ENCODE peak calls at places on chromosome 2, in eight cellular contexts. M is A549, F is thoracic aorta, H is epithelial cell of esophagus, X is astrocyte of the spinal cord, B is foreskin fibroblast, C is bronchial epithelial cell, U is right atrium auricular region. L is an unnamed sample.

GRCh38 chr2:215843579-215843978 is 169.8 kb downstream of the MREG start:
- DNase-seq in M (peak; percentile 37), F (peak; percentile 68), H (peak; percentile 96), X (peak; percentile 87), B (peak; percentile 96), C (peak; percentile 98), U (peak; percentile 70), L (no peak)

GRCh38 chr2:126889501-126890135 is 9.1 kb upstream of the TEX51 start:
- DNase-seq in M (no peak), F (no peak), H (no peak), X (no peak), B (no peak), C (no peak), U (no peak), L (no peak)

GRCh38 chr2:25276569-25277465 is 64.9 kb downstream of the DNMT3A start:
- DNase-seq in M (no peak), F (no peak), H (peak; percentile 34), X (no peak), B (peak; percentile 59), C (no peak), U (no peak), L (no peak)

GRCh38 chr2:219266232-219266631 is 12.5 kb upstream of the TUBA4A start:
- DNase-seq in M (no peak), F (no peak), H (no peak), X (no peak), B (no peak), C (no peak), U (no peak), L (no peak)

GRCh38 chr2:190570871-190571270 is 36.3 kb upstream of the NEMP2 start:
- DNase-seq in M (no peak), F (no peak), H (no peak), X (no peak), B (no peak), C (no peak), U (no peak), L (no peak)

GRCh38 chr2:187500585-187501359 is 52.7 kb upstream of the CALCRL start:
- DNase-seq in M (peak; percentile 94), F (no peak), H (peak; percentile 40), X (peak; percentile 57), B (peak; percentile 56), C (peak; percentile 28), U (no peak), L (no peak)

GRCh38 chr2:200042102-200042735 is 86.8 kb downstream of the MAIP1 start:
- DNase-seq in M (no peak), F (no peak), H (peak; percentile 46), X (peak; percentile 72), B (peak; percentile 77), C (peak; percentile 72), U (no peak), L (no peak)

GRCh38 chr2:223226264-223226663 is 174.3 kb downstream of the KCNE4 start:
- DNase-seq in M (no peak), F (no peak), H (no peak), X (no peak), B (no peak), C (no peak), U (no peak), L (no peak)

DNA sequence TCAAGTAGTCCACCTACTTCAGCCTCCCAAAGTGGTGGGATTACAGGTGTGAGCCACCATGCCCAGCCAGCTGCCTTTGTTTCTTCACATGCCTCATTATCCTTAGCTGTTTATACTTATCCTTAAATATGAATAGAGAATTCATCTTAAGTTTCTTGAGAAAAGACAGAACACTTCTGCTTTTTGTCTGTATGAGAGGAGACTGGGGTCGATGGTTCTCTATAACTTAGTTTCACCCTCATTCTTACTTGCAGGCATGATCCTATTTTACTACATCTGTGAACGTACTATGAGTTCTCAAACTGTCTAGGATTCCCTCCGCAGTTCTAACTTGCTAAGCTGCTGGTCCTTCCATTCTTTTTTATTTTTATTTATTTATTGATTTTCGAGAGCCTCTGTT is 20.4 kb downstream of the PPM1B start:
- DNase-seq in M (no peak), F (no peak), H (no peak), X (no peak), B (no peak), C (no peak), U (no peak), L (no peak)
- H3K4me3 ChIP-seq in M (no peak overlapping the region), F (no peak overlapping the region), H (no peak overlapping the region), X (no peak overlapping the region), B (no peak overlapping the region), C (no peak overlapping the region), U (no peak overlapping the region), L (no peak overlapping the region)

DNA sequence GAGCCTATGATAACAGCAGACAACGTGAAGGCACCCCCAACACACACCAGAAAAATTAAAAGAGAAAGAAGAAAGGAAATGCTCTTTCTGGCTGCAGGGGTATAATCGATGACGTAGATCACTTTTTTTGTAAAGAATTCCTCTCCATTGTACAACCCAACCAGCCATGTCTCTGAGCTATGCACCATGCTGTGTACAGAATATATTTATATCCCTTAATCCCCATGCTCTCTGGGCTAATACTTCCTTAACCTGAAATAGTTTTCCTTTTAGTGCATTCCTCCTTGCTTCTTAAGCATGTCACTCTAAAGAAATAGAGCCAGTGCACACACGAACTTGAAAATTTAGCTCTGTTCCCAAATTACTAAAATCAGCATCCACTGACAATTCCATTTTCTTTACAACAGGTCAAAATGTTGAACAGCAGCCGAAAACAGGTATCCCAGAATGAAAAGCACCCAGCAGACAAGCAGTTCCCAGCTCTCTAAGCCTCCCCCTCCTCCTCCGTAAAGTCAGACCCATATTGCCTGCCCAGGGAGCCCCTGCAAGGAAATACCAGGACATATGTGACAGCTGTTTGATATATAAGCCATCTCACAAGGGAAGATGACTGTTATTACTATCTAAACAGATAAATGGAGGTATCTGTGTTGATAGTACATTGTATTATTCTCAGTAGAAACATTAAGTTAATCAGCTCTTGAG is 247.4 kb upstream of the RAB6C start:
- DNase-seq in M (no peak), F (no peak), H (no peak), X (no peak), B (no peak), C (no peak), U (no peak), L (no peak)
- H3K4me3 ChIP-seq in M (no peak overlapping the region), F (no peak overlapping the region), H (no peak overlapping the region), X (no peak overlapping the region), B (no peak overlapping the region), C (no peak overlapping the region), U (no peak overlapping the region), L (no peak overlapping the region)

GRCh38 chr2:3099145-3099859 is 278.3 kb downstream of the EIPR1 start:
- DNase-seq in M (no peak), F (no peak), H (no peak), X (no peak), B (no peak), C (no peak), U (peak; percentile 48), L (no peak)
- H3K4me3 ChIP-seq in M (no peak overlapping the region), F (no peak overlapping the region), H (no peak overlapping the region), X (no peak overlapping the region), B (no peak overlapping the region), C (no peak overlapping the region), U (no peak overlapping the region), L (no peak overlapping the region)

GRCh38 chr2:192196451-192197194 is 1.9 kb upstream of the TMEFF2 start:
- DNase-seq in M (no peak), F (no peak), H (no peak), X (peak; percentile 4), B (peak; percentile 28), C (peak; percentile 10), U (no peak), L (no peak)
- H3K4me3 ChIP-seq in M (peak overlapping the region; percentile 52), F (peak overlapping the region; percentile 65), H (no peak overlapping the region), X (peak overlapping the region; percentile 75), B (no peak overlapping the region), C (no peak overlapping the region), U (peak overlapping the region; percentile 50), L (no peak overlapping the region)

DNA sequence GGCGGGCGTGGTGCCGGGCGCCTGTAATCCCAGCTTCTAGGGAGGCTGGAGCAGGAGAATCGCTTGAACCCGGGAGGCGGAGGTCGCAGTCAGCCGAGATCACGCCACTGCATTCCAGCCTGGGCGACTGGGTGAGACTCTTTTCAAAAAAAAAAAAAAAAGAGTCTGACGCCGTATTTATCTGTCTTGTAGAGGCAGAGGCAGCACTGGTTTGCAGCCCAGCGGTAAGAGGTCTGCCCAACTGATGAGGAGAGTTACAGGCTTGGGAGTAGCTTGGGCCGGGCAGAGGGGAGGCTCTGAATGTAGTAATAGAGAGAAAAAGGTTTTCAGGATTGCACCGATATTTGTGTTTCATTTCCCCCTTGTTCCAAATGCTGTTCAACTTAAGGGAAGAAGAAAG is 9.4 kb upstream of the SP9 start:
- DNase-seq in M (no peak), F (no peak), H (no peak), X (no peak), B (no peak), C (no peak), U (no peak), L (no peak)
- H3K4me3 ChIP-seq in M (no peak overlapping the region), F (no peak overlapping the region), H (no peak overlapping the region), X (no peak overlapping the region), B (no peak overlapping the region), C (no peak overlapping the region), U (no peak overlapping the region), L (no peak overlapping the region)

GRCh38 chr2:177265834-177266817 is 1.6 kb upstream of the NFE2L2 start:
- DNase-seq in M (peak; percentile 90), F (no peak), H (peak; percentile 75), X (peak; percentile 56), B (peak; percentile 29), C (peak; percentile 87), U (no peak), L (peak; percentile 48)
- H3K4me3 ChIP-seq in M (peak overlapping the region; percentile 92), F (peak overlapping the region; percentile 98), H (peak overlapping the region; percentile 86), X (no peak overlapping the region), B (peak overlapping the region; percentile 68), C (no peak overlapping the region), U (peak overlapping the region; percentile 99), L (peak overlapping the region; percentile 89)